ENCODE peak calls at places on chromosomes 2 and 18, in eight cellular contexts. U is frontal cortex; I is activated CD8-positive, alpha-beta memory T cell treated with anti-CD3 and anti-CD28 coated beads, Interleukin-2, amount 50 U/mL, for 4 hours; O is stimulated activated naive CD8-positive, alpha-beta T cell treated with anti-CD3 and anti-CD28 coated beads, Interleukin-15, amount 100 ng/mL, for 72 hours; D is T-helper 17 cell; V is neural crest cell; K is NCI-H2081 treated with DMSO at 0.1 percent for 48 hours; C is smooth muscle cell of the brain vasculature. Y is an unnamed sample.

GRCh38 chr2:43175187-43175490 is 51.3 kb downstream of the ZFP36L2 start:
- DNase-seq in U (no peak), I (no peak), O (peak; percentile 51), D (no peak), V (no peak), K (no peak), C (no peak), Y (no peak)

GRCh38 chr2:60886962-60887361 is 5.6 kb downstream of the REL start:
- DNase-seq in U (no peak), I (no peak), O (no peak), D (no peak), V (no peak), K (no peak), C (no peak), Y (no peak)

GRCh38 chr18:23133860-23134779 is 1.2 kb upstream of the CABLES1 start:
- DNase-seq in U (peak; percentile 40), I (peak; percentile 24), O (peak; percentile 31), D (no peak), V (no peak), K (peak; percentile 89), C (no peak), Y (peak; percentile 86)

GRCh38 chr2:8148260-8148880 is 533.5 kb upstream of the ID2 start:
- DNase-seq in U (no peak), I (no peak), O (no peak), D (no peak), V (no peak), K (no peak), C (no peak), Y (no peak)

GRCh38 chr18:4807495-4808293 is 352.6 kb upstream of the DLGAP1 start:
- DNase-seq in U (no peak), I (no peak), O (no peak), D (no peak), V (no peak), K (no peak), C (no peak), Y (no peak)

GRCh38 chr2:204024503-204024902 is 87.9 kb downstream of the ICOS start:
- DNase-seq in U (peak; percentile 14), I (no peak), O (peak; percentile 34), D (no peak), V (peak; percentile 22), K (no peak), C (peak; percentile 3), Y (peak; percentile 32)

GRCh38 chr2:123768233-123768632 is 256.9 kb upstream of the CNTNAP5 start:
- DNase-seq in U (no peak), I (no peak), O (no peak), D (no peak), V (no peak), K (no peak), C (no peak), Y (no peak)

GRCh38 chr18:57586243-57587049 is at the start of gene FECH:
- DNase-seq in U (peak; percentile 88), I (peak; percentile 70), O (peak; percentile 67), D (peak; percentile 72), V (peak; percentile 41), K (no peak), C (no peak), Y (peak; percentile 34)

GRCh38 chr2:198499539-198499938 is 695.1 kb downstream of the PLCL1 start:
- DNase-seq in U (no peak), I (no peak), O (no peak), D (no peak), V (no peak), K (no peak), C (no peak), Y (no peak)

GRCh38 chr2:120390381-120391055 is 44.6 kb downstream of the INHBB start:
- DNase-seq in U (no peak), I (no peak), O (peak; percentile 0), D (no peak), V (no peak), K (no peak), C (no peak), Y (no peak)

GRCh38 chr18:47929681-47930085 is 776 bp downstream of the SMAD2 start:
- DNase-seq in U (no peak), I (no peak), O (no peak), D (no peak), V (no peak), K (no peak), C (no peak), Y (no peak)

GRCh38 chr2:233418761-233419625 is 64.7 kb downstream of the DGKD start:
- DNase-seq in U (no peak), I (peak; percentile 61), O (peak; percentile 61), D (peak; percentile 30), V (no peak), K (no peak), C (no peak), Y (no peak)

GRCh38 chr2:50575232-50575631 is 456.7 kb downstream of the NRXN1 start:
- DNase-seq in U (no peak), I (no peak), O (no peak), D (no peak), V (no peak), K (no peak), C (no peak), Y (no peak)

Y was measured in NCI-H1930.